ENCODE peak calls at places on chromosomes 2 and 18, in ten cellular contexts. X, V, P, G, U, B, Q, T, S and C are unnamed samples.

GRCh38 chr2:215439404-215439803 is 3.5 kb upstream of the FN1 start:
- DNase-seq in X (no peak), V (peak), P (no peak), G (no peak), U (no peak), B (no peak), Q (no peak), T (no peak), S (no peak), C (no peak)

GRCh38 chr2:75289771-75290170 is 90.5 kb upstream of the TACR1 start:
- DNase-seq in X (no peak), V (peak), P (peak), G (no peak), U (peak), B (no peak), Q (no peak), T (no peak), S (no peak), C (no peak)

GRCh38 chr18:60883594-60883993 is 449.6 kb upstream of the CDH20 start:
- DNase-seq in X (no peak), V (no peak), P (no peak), G (no peak), U (no peak), B (no peak), Q (no peak), T (no peak), S (no peak), C (no peak)

GRCh38 chr2:120986898-120987650 is 251.4 kb downstream of the GLI2 start:
- DNase-seq in X (peak), V (no peak), P (no peak), G (no peak), U (no peak), B (no peak), Q (no peak), T (no peak), S (no peak), C (no peak)

GRCh38 chr2:67952066-67952465 is 110.7 kb downstream of the C1D start:
- DNase-seq in X (no peak), V (no peak), P (no peak), G (no peak), U (no peak), B (no peak), Q (no peak), T (no peak), S (no peak), C (no peak)

GRCh38 chr18:72544092-72544886 is at the start of gene CBLN2:
- DNase-seq in X (no peak), V (peak), P (peak), G (peak), U (peak), B (peak), Q (peak), T (peak), S (peak), C (peak)

GRCh38 chr2:240946654-240947053 is 40.5 kb downstream of the CROCC2 start:
- DNase-seq in X (no peak), V (no peak), P (no peak), G (peak), U (peak), B (no peak), Q (no peak), T (no peak), S (no peak), C (no peak)

GRCh38 chr2:64045938-64046337 is 26.7 kb upstream of the VPS54 start:
- DNase-seq in X (no peak), V (no peak), P (no peak), G (no peak), U (no peak), B (no peak), Q (no peak), T (no peak), S (no peak), C (no peak)

GRCh38 chr2:59770651-59771050 is 782.8 kb downstream of the BCL11A start:
- DNase-seq in X (no peak), V (no peak), P (no peak), G (no peak), U (no peak), B (no peak), Q (no peak), T (no peak), S (no peak), C (no peak)

GRCh38 chr2:200306969-200307811 is 697 bp downstream of the SPATS2L start:
- DNase-seq in X (peak), V (peak), P (peak), G (peak), U (peak), B (peak), Q (peak), T (peak), S (peak), C (peak)

GRCh38 chr2:60873381-60873780 is 8.0 kb upstream of the REL start:
- DNase-seq in X (no peak), V (no peak), P (no peak), G (no peak), U (no peak), B (no peak), Q (no peak), T (no peak), S (no peak), C (no peak)

GRCh38 chr2:184920451-184920965 is 322.2 kb downstream of the ZNF804A start:
- DNase-seq in X (no peak), V (peak), P (peak), G (no peak), U (no peak), B (no peak), Q (peak), T (no peak), S (no peak), C (no peak)

GRCh38 chr2:149375801-149376349 is 45.5 kb downstream of the LYPD6 start:
- DNase-seq in X (no peak), V (no peak), P (peak), G (no peak), U (peak), B (no peak), Q (no peak), T (no peak), S (no peak), C (no peak)

GRCh38 chr2:43340066-43340465 is 113.7 kb upstream of the ZFP36L2 start:
- DNase-seq in X (peak), V (peak), P (no peak), G (no peak), U (peak), B (no peak), Q (peak), T (peak), S (no peak), C (no peak)

GRCh38 chr2:70960833-70961647 is 17.4 kb upstream of the ANKRD53 start:
- DNase-seq in X (peak), V (no peak), P (no peak), G (no peak), U (no peak), B (no peak), Q (no peak), T (no peak), S (no peak), C (no peak)

GRCh38 chr18:36711813-36712444 is 116.9 kb downstream of the TPGS2 start:
- DNase-seq in X (peak), V (peak), P (peak), G (no peak), U (peak), B (no peak), Q (peak), T (peak), S (peak), C (no peak)

GRCh38 chr2:216949685-216950397 is 90.0 kb upstream of the TNP1 start:
- DNase-seq in X (no peak), V (no peak), P (peak), G (no peak), U (no peak), B (no peak), Q (no peak), T (no peak), S (no peak), C (no peak)

GRCh38 chr2:42200534-42201227 is 31.5 kb downstream of the EML4 start:
- DNase-seq in X (no peak), V (peak), P (peak), G (no peak), U (peak), B (no peak), Q (peak), T (no peak), S (no peak), C (no peak)

GRCh38 chr2:168793596-168793995 is 8.8 kb upstream of the NOSTRIN start:
- DNase-seq in X (no peak), V (no peak), P (no peak), G (no peak), U (no peak), B (no peak), Q (peak), T (no peak), S (no peak), C (no peak)

GRCh38 chr2:98445708-98446577 is 1.3 kb downstream of the INPP4A start:
- DNase-seq in X (no peak), V (peak), P (no peak), G (no peak), U (no peak), B (no peak), Q (no peak), T (no peak), S (peak), C (no peak)

GRCh38 chr2:133063792-133064191 is 393.8 kb upstream of the LYPD1 start:
- DNase-seq in X (no peak), V (peak), P (peak), G (peak), U (peak), B (peak), Q (peak), T (no peak), S (peak), C (peak)

GRCh38 chr18:26460449-26461091 is 87.8 kb downstream of the KCTD1 start:
- DNase-seq in X (no peak), V (peak), P (peak), G (no peak), U (peak), B (no peak), Q (no peak), T (no peak), S (no peak), C (no peak)

GRCh38 chr2:205273627-205274026 is 408.7 kb upstream of the NRP2 start:
- DNase-seq in X (no peak), V (no peak), P (no peak), G (no peak), U (no peak), B (no peak), Q (no peak), T (peak), S (peak), C (no peak)

GRCh38 chr2:135985826-135986393 is 484 bp upstream of the DARS1 start:
- DNase-seq in X (no peak), V (no peak), P (no peak), G (no peak), U (no peak), B (no peak), Q (no peak), T (peak), S (no peak), C (no peak)

GRCh38 chr2:195312662-195313061 is 344.4 kb upstream of the SLC39A10 start:
- DNase-seq in X (no peak), V (no peak), P (no peak), G (no peak), U (peak), B (no peak), Q (no peak), T (no peak), S (no peak), C (no peak)

GRCh38 chr2:216911886-216912285 is 52.0 kb upstream of the TNP1 start:
- DNase-seq in X (no peak), V (no peak), P (peak), G (no peak), U (peak), B (no peak), Q (no peak), T (no peak), S (no peak), C (no peak)

GRCh38 chr2:64516651-64517510 is 7.2 kb upstream of the AFTPH start:
- DNase-seq in X (no peak), V (no peak), P (no peak), G (no peak), U (no peak), B (no peak), Q (no peak), T (no peak), S (no peak), C (no peak)

GRCh38 chr18:2351126-2351850 is 220.0 kb downstream of the METTL4 start:
- DNase-seq in X (no peak), V (no peak), P (no peak), G (no peak), U (no peak), B (no peak), Q (no peak), T (no peak), S (no peak), C (no peak)

GRCh38 chr2:142754182-142754581 is 123.3 kb upstream of the KYNU start:
- DNase-seq in X (no peak), V (peak), P (peak), G (no peak), U (no peak), B (no peak), Q (no peak), T (no peak), S (no peak), C (no peak)

GRCh38 chr2:197548582-197548981 is 32.7 kb downstream of the MOB4 start:
- DNase-seq in X (no peak), V (no peak), P (no peak), G (no peak), U (no peak), B (no peak), Q (no peak), T (no peak), S (no peak), C (no peak)

GRCh38 chr2:75428627-75429026 is 132.1 kb downstream of the EVA1A start:
- DNase-seq in X (no peak), V (no peak), P (no peak), G (no peak), U (no peak), B (no peak), Q (no peak), T (no peak), S (no peak), C (no peak)

DNA sequence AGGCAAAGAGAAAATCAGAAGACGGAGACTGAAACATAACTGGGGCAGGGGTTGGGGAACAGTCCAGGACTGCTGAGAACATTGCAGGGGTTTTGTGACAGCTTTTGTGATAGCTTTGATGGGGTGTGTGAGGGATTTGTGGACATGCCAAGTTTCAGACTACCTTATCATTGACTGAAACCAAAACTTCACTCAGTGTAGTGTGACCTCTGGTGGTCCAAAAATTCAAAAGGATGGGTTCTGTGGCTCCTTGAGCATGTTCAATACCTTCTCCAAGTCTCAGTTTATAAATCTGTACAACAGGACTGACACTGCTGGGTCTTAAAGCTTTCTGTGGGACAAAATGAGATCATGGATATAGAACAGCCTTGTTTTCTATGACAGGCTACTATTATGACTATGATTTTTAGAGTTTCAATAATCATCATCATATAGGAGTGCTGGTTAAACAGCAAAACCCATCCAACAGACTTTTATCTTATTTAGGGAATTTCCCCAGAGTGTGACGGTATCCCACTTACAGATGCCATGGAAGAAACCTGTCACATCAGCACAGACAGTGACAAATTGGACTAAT is 259.2 kb upstream of the SLC14A2 start:
- DNase-seq in X (no peak), V (no peak), P (no peak), G (no peak), U (no peak), B (no peak), Q (no peak), T (no peak), S (no peak), C (no peak)
- TF ChIP-seq CTCF in X (no peak), V (no peak), P (no peak), G (no peak), U (no peak), B (no peak), Q (no peak), T (no peak), S (no peak), C (no peak)

GRCh38 chr2:166627893-166628292 is 133.8 kb upstream of the SCN7A start:
- DNase-seq in X (no peak), V (peak), P (no peak), G (no peak), U (no peak), B (no peak), Q (no peak), T (no peak), S (no peak), C (no peak)
- TF ChIP-seq CTCF in X (no peak), V (no peak), P (no peak), G (no peak), U (no peak), B (no peak), Q (peak), T (no peak), S (no peak), C (no peak)

DNA sequence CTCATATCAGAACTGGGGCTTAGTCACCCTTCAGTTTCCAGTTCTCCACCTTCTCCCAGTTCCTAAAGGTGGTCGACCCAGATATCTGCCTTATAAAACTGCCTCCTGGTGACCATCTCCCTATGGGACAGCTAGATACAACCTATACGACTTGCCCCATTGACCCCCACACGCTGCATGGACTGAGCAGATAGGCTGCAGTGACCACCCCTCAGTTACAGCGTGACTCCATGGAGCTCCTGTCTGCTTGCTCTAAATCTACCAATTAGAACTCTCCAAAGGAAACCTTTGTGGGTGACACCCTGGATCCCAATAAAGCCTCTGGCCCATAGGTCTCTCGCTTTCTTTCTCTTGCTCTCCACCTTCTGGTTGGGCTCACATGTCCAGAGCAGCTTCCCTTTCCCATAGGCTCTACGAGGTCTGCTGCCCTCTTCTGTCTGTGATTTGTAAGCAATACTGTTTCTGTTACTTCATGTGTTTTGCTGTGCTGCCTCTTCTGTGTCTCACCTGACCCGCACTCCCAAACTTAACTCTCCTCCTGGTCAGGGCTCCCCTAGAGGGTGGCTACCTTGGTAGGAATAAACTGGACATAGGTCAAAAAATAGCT is 971.3 kb upstream of the FAM98A start:
- DNase-seq in X (no peak), V (no peak), P (no peak), G (no peak), U (no peak), B (peak), Q (no peak), T (no peak), S (no peak), C (no peak)
- TF ChIP-seq CTCF in X (no peak), V (no peak), P (no peak), G (peak), U (no peak), B (no peak), Q (no peak), T (peak), S (no peak), C (no peak)

GRCh38 chr18:59783138-59783537 is 85.9 kb upstream of the CCBE1 start:
- DNase-seq in X (no peak), V (peak), P (peak), G (no peak), U (peak), B (peak), Q (peak), T (peak), S (peak), C (peak)
- TF ChIP-seq CTCF in X (no peak), V (peak), P (peak), G (peak), U (peak), B (no peak), Q (peak), T (peak), S (peak), C (peak)